ENCODE peak calls at places on chromosomes 3 and 15, in five cellular contexts. T is GM23248, N is mammary epithelial cell, H is HCT116, U is PC-3. E is an unnamed sample. For H3K4me1, the result is how much of the 10 kb centered on the place peaks cover.

GRCh38 chr3:11238057-11238456 is 34.1 kb upstream of the ATG7 start:
- DNase-seq in T (peak), N (peak), H (peak), U (peak), E (peak)

GRCh38 chr3:152611905-152612304 is 223.0 kb upstream of the P2RY1 start:
- DNase-seq in T (no peak), N (no peak), H (no peak), U (no peak), E (no peak)

GRCh38 chr3:101036213-101036618 is 43.0 kb upstream of the ABI3BP start:
- DNase-seq in T (peak), N (peak), H (peak), U (peak), E (peak)

GRCh38 chr15:63203451-63204090 is 14.2 kb downstream of the RAB8B start:
- DNase-seq in T (peak), N (no peak), H (no peak), U (peak), E (peak)

GRCh38 chr3:42518800-42519567 is 16.5 kb downstream of the VIPR1 start:
- DNase-seq in T (no peak), N (no peak), H (no peak), U (no peak), E (no peak)

GRCh38 chr3:107939621-107940236 is 151.1 kb downstream of the CD47 start:
- DNase-seq in T (no peak), N (no peak), H (no peak), U (no peak), E (no peak)

GRCh38 chr3:47418167-47419082 is 37.6 kb downstream of the PTPN23 start:
- DNase-seq in T (no peak), N (no peak), H (no peak), U (no peak), E (no peak)

GRCh38 chr3:58723197-58723596 is 56.6 kb upstream of the FAM3D start:
- DNase-seq in T (no peak), N (no peak), H (no peak), U (peak), E (no peak)

GRCh38 chr15:97961067-97961954 is 808 bp downstream of the ARRDC4 start:
- DNase-seq in T (peak), N (peak), H (peak), U (peak), E (no peak)

GRCh38 chr3:95297586-95297985 is 1234.7 kb downstream of the NSUN3 start:
- DNase-seq in T (no peak), N (no peak), H (no peak), U (peak), E (no peak)

GRCh38 chr3:101848754-101849713 is at the start of gene NFKBIZ:
- DNase-seq in T (peak), N (peak), H (peak), U (peak), E (peak)

GRCh38 chr15:96331942-96332853 is 1.7 kb downstream of the NR2F2 start:
- DNase-seq in T (peak), N (no peak), H (no peak), U (peak), E (peak)

GRCh38 chr15:41180206-41180789 is 50.3 kb downstream of the EXD1 start:
- DNase-seq in T (peak), N (no peak), H (no peak), U (peak), E (peak)

GRCh38 chr15:63879211-63879610 is 45.5 kb upstream of the HERC1 start:
- DNase-seq in T (no peak), N (no peak), H (no peak), U (no peak), E (no peak)

GRCh38 chr15:79283252-79284048 is 928 bp downstream of the ANKRD34C start:
- DNase-seq in T (peak), N (peak), H (no peak), U (peak), E (peak)

GRCh38 chr15:88513195-88513594 is 33.3 kb downstream of the DET1 start:
- DNase-seq in T (peak), N (peak), H (no peak), U (peak), E (peak)

GRCh38 chr3:10198761-10199688 is 34.3 kb downstream of the IRAK2 start:
- DNase-seq in T (peak), N (peak), H (no peak), U (peak), E (peak)

GRCh38 chr15:90660195-90660995 is 56.8 kb upstream of the BLM start:
- DNase-seq in T (peak), N (peak), H (no peak), U (peak), E (peak)

GRCh38 chr3:150447084-150447483 is 39.0 kb downstream of the TSC22D2 start:
- DNase-seq in T (no peak), N (no peak), H (no peak), U (no peak), E (peak)

GRCh38 chr3:150443331-150443741 is 35.2 kb downstream of the TSC22D2 start:
- DNase-seq in T (peak), N (peak), H (no peak), U (peak), E (peak)

GRCh38 chr3:150449169-150449721 is 41.1 kb downstream of the TSC22D2 start:
- DNase-seq in T (peak), N (peak), H (no peak), U (peak), E (peak)

GRCh38 chr3:150447631-150448465 is 39.8 kb downstream of the TSC22D2 start:
- DNase-seq in T (peak), N (peak), H (no peak), U (peak), E (peak)

GRCh38 chr3:150446470-150446977 is 38.4 kb downstream of the TSC22D2 start:
- DNase-seq in T (no peak), N (no peak), H (no peak), U (no peak), E (no peak)
- H3K4me1 ChIP-seq in T (half or more), N (under half), H (under half), U (half or more), E (half or more)

DNA sequence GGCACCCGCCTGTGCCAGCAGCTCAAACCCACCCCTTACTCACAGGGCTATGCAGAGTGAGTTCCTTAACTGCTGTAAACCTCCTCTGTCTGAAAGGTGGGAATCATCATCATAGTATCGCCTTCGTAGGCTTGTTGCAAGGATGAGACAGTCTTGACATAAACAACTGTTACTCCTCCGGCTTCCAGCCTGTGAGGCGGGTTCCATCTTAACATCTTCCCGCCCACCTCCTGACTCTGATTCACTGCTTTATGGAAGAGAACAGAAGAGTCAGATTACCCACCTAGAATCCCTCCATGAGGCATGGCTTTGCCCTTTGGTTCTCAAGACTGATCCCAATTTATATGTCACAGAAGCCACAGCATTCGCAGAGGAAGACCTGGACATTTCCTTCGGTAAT is 21.9 kb downstream of the POLR2M start:
- DNase-seq in T (peak), N (peak), H (no peak), U (no peak), E (no peak)
- TF ChIP-seq EZH2 in T (no peak), N (no peak), H (no peak), U (no peak), E (no peak)

GRCh38 chr3:56784452-56785001 is 17.2 kb downstream of the ARHGEF3 start:
- DNase-seq in T (no peak), N (no peak), H (no peak), U (no peak), E (no peak)

GRCh38 chr3:56783644-56784451 is 17.9 kb downstream of the ARHGEF3 start:
- DNase-seq in T (peak), N (peak), H (no peak), U (peak), E (peak)

GRCh38 chr3:56781762-56782161 is 20.0 kb downstream of the ARHGEF3 start:
- DNase-seq in T (no peak), N (no peak), H (no peak), U (no peak), E (no peak)

GRCh38 chr3:56782215-56782614 is 19.5 kb downstream of the ARHGEF3 start:
- DNase-seq in T (no peak), N (no peak), H (no peak), U (no peak), E (no peak)

DNA sequence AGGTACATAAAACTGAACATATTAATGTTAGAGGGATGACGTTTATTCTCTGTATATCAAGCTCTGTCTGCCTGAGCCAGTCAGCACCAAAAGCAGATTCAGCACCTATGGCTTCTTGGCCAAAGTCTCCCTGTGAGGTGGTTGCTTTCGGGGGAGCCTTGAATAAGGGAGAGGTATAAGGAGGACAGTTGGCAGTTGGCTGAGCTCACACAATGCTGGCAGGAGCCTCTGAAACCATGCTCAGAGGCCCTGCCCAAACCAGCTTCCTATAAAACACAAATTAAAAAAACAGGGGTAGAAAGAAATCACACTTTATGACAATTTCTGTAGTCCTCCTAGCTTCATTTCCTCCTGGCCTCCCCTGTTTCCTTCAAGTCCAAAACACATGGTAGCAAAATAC is 18.8 kb downstream of the ARHGEF3 start:
- DNase-seq in T (no peak), N (peak), H (no peak), U (no peak), E (no peak)
- H3K4me1 ChIP-seq in T (under half), N (under half), H (under half), U (under half), E (under half)

GRCh38 chr15:82647835-82648256 is 683 bp upstream of the CPEB1 start:
- DNase-seq in T (no peak), N (no peak), H (no peak), U (no peak), E (no peak)
- TF ChIP-seq EZH2 in T (no peak), N (no peak), H (no peak), U (no peak), E (peak)